ENCODE peak calls at places on chromosomes 4 and X, in ten cellular contexts. One of them, this sample, is unnamed.

GRCh38 chr4:158168606-158169005 is 4.2 kb downstream of the GASK1B start:
- DNase-seq in astrocyte of the hippocampus: no peak
- DNase-seq in NCI-H774: no peak
- DNase-seq in astrocyte of the cerebellum: no peak
- DNase-seq in ACHN: no peak
- DNase-seq in nephron progenitor cell: no peak
- DNase-seq in T-cell: no peak
- DNase-seq in small intestine: no peak
- DNase-seq in lung microvascular endothelial cell: no peak
- DNase-seq in putamen: no peak
- DNase-seq in this sample: no peak

GRCh38 chr4:143140696-143141095 is 44.0 kb upstream of the USP38 start:
- DNase-seq in astrocyte of the hippocampus: no peak
- DNase-seq in NCI-H774: no peak
- DNase-seq in astrocyte of the cerebellum: no peak
- DNase-seq in ACHN: no peak
- DNase-seq in nephron progenitor cell: no peak
- DNase-seq in T-cell: no peak
- DNase-seq in small intestine: no peak
- DNase-seq in lung microvascular endothelial cell: no peak
- DNase-seq in putamen: no peak
- DNase-seq in this sample: no peak

GRCh38 chrX:54208531-54208930 is 25.5 kb upstream of the FAM120C start:
- DNase-seq in astrocyte of the hippocampus: no peak
- DNase-seq in NCI-H774: no peak
- DNase-seq in astrocyte of the cerebellum: no peak
- DNase-seq in ACHN: no peak
- DNase-seq in nephron progenitor cell: no peak
- DNase-seq in T-cell: no peak
- DNase-seq in small intestine: no peak
- DNase-seq in lung microvascular endothelial cell: no peak
- DNase-seq in putamen: no peak
- DNase-seq in this sample: no peak

GRCh38 chr4:22170353-22170752 is 221.8 kb upstream of the KCNIP4 start:
- DNase-seq in astrocyte of the hippocampus: peak; percentile 65
- DNase-seq in NCI-H774: no peak
- DNase-seq in astrocyte of the cerebellum: peak; percentile 53
- DNase-seq in ACHN: peak; percentile 24
- DNase-seq in nephron progenitor cell: no peak
- DNase-seq in T-cell: no peak
- DNase-seq in small intestine: no peak
- DNase-seq in lung microvascular endothelial cell: no peak
- DNase-seq in putamen: no peak
- DNase-seq in this sample: no peak

GRCh38 chr4:121712001-121712655 is 15.3 kb upstream of the ANXA5 start:
- DNase-seq in astrocyte of the hippocampus: no peak
- DNase-seq in NCI-H774: no peak
- DNase-seq in astrocyte of the cerebellum: no peak
- DNase-seq in ACHN: no peak
- DNase-seq in nephron progenitor cell: no peak
- DNase-seq in T-cell: no peak
- DNase-seq in small intestine: no peak
- DNase-seq in lung microvascular endothelial cell: no peak
- DNase-seq in putamen: no peak
- DNase-seq in this sample: no peak

GRCh38 chr4:111454961-111455360 is 690.3 kb upstream of the FAM241A start:
- DNase-seq in astrocyte of the hippocampus: no peak
- DNase-seq in NCI-H774: no peak
- DNase-seq in astrocyte of the cerebellum: no peak
- DNase-seq in ACHN: no peak
- DNase-seq in nephron progenitor cell: no peak
- DNase-seq in T-cell: no peak
- DNase-seq in small intestine: peak; percentile 1
- DNase-seq in lung microvascular endothelial cell: no peak
- DNase-seq in putamen: no peak
- DNase-seq in this sample: no peak

GRCh38 chr4:173168396-173169177 is at the start of gene GALNT7:
- DNase-seq in astrocyte of the hippocampus: peak; percentile 88
- DNase-seq in NCI-H774: peak; percentile 43
- DNase-seq in astrocyte of the cerebellum: no peak
- DNase-seq in ACHN: peak; percentile 81
- DNase-seq in nephron progenitor cell: peak; percentile 74
- DNase-seq in T-cell: peak; percentile 58
- DNase-seq in small intestine: peak; percentile 82
- DNase-seq in lung microvascular endothelial cell: peak; percentile 65
- DNase-seq in putamen: peak; percentile 68
- DNase-seq in this sample: peak; percentile 62

GRCh38 chrX:49278081-49278480 is 8.5 kb downstream of the PPP1R3F start:
- DNase-seq in astrocyte of the hippocampus: no peak
- DNase-seq in NCI-H774: no peak
- DNase-seq in astrocyte of the cerebellum: no peak
- DNase-seq in ACHN: no peak
- DNase-seq in nephron progenitor cell: no peak
- DNase-seq in T-cell: no peak
- DNase-seq in small intestine: no peak
- DNase-seq in lung microvascular endothelial cell: no peak
- DNase-seq in putamen: no peak
- DNase-seq in this sample: no peak

GRCh38 chr4:54818481-54818880 is 160.7 kb downstream of the KIT start:
- DNase-seq in astrocyte of the hippocampus: no peak
- DNase-seq in NCI-H774: no peak
- DNase-seq in astrocyte of the cerebellum: no peak
- DNase-seq in ACHN: no peak
- DNase-seq in nephron progenitor cell: no peak
- DNase-seq in T-cell: no peak
- DNase-seq in small intestine: no peak
- DNase-seq in lung microvascular endothelial cell: no peak
- DNase-seq in putamen: no peak
- DNase-seq in this sample: no peak

GRCh38 chr4:111399523-111400135 is 745.6 kb upstream of the FAM241A start:
- DNase-seq in astrocyte of the hippocampus: peak; percentile 50
- DNase-seq in NCI-H774: peak; percentile 4
- DNase-seq in astrocyte of the cerebellum: peak; percentile 29
- DNase-seq in ACHN: no peak
- DNase-seq in nephron progenitor cell: no peak
- DNase-seq in T-cell: no peak
- DNase-seq in small intestine: no peak
- DNase-seq in lung microvascular endothelial cell: no peak
- DNase-seq in putamen: no peak
- DNase-seq in this sample: no peak

GRCh38 chr4:130210871-130211270 is 1114.9 kb downstream of the C4orf33 start:
- DNase-seq in astrocyte of the hippocampus: peak; percentile 78
- DNase-seq in NCI-H774: no peak
- DNase-seq in astrocyte of the cerebellum: peak; percentile 64
- DNase-seq in ACHN: peak; percentile 1
- DNase-seq in nephron progenitor cell: no peak
- DNase-seq in T-cell: no peak
- DNase-seq in small intestine: no peak
- DNase-seq in lung microvascular endothelial cell: no peak
- DNase-seq in putamen: no peak
- DNase-seq in this sample: no peak

This sample was measured in progenitor cell of endocrine pancreas.